ENCODE peak calls at places on chromosomes 11 and 22, in eight cellular contexts. One of them, this sample, is unnamed.

GRCh38 chr11:9562716-9563115 is 10.8 kb upstream of the WEE1 start:
- DNase-seq in CD4-positive, alpha-beta T cell: no peak
- DNase-seq in brain microvascular endothelial cell: no peak
- DNase-seq in central memory CD4-positive, alpha-beta T cell: no peak
- DNase-seq in mesothelial cell of epicardium: no peak
- DNase-seq in HuH-7: no peak
- DNase-seq in type B pancreatic cell: no peak
- DNase-seq in activated naive CD4-positive, alpha-beta T cell: no peak
- DNase-seq in this sample: no peak

GRCh38 chr11:117076941-117077659 is 21.1 kb downstream of the SIK3 start:
- DNase-seq in activated naive CD4-positive, alpha-beta T cell: no peak
- DNase-seq in brain microvascular endothelial cell: no peak
- DNase-seq in CD4-positive, alpha-beta T cell: no peak
- DNase-seq in central memory CD4-positive, alpha-beta T cell: no peak
- DNase-seq in HuH-7: no peak
- DNase-seq in mesothelial cell of epicardium: no peak
- DNase-seq in type B pancreatic cell: no peak
- DNase-seq in this sample: no peak

GRCh38 chr11:44880511-44880910 is 70.2 kb downstream of the TP53I11 start:
- DNase-seq in mesothelial cell of epicardium: no peak
- DNase-seq in HuH-7: no peak
- DNase-seq in CD4-positive, alpha-beta T cell: no peak
- DNase-seq in type B pancreatic cell: no peak
- DNase-seq in central memory CD4-positive, alpha-beta T cell: no peak
- DNase-seq in activated naive CD4-positive, alpha-beta T cell: no peak
- DNase-seq in brain microvascular endothelial cell: no peak
- DNase-seq in this sample: no peak

GRCh38 chr11:11157201-11157600 is 195.8 kb downstream of the CSNK2A3 start:
- DNase-seq in activated naive CD4-positive, alpha-beta T cell: peak
- DNase-seq in mesothelial cell of epicardium: no peak
- DNase-seq in brain microvascular endothelial cell: peak
- DNase-seq in type B pancreatic cell: no peak
- DNase-seq in central memory CD4-positive, alpha-beta T cell: peak
- DNase-seq in CD4-positive, alpha-beta T cell: peak
- DNase-seq in HuH-7: peak
- DNase-seq in this sample: no peak

GRCh38 chr11:1772270-1773130 is 8.8 kb upstream of the CTSD start:
- DNase-seq in mesothelial cell of epicardium: peak
- DNase-seq in brain microvascular endothelial cell: peak
- DNase-seq in type B pancreatic cell: no peak
- DNase-seq in CD4-positive, alpha-beta T cell: no peak
- DNase-seq in activated naive CD4-positive, alpha-beta T cell: no peak
- DNase-seq in central memory CD4-positive, alpha-beta T cell: peak
- DNase-seq in HuH-7: no peak
- DNase-seq in this sample: peak

GRCh38 chr11:45658292-45658991 is 7.0 kb downstream of the CHST1 start:
- DNase-seq in CD4-positive, alpha-beta T cell: no peak
- DNase-seq in HuH-7: no peak
- DNase-seq in type B pancreatic cell: no peak
- DNase-seq in central memory CD4-positive, alpha-beta T cell: no peak
- DNase-seq in brain microvascular endothelial cell: peak
- DNase-seq in activated naive CD4-positive, alpha-beta T cell: no peak
- DNase-seq in mesothelial cell of epicardium: no peak
- DNase-seq in this sample: no peak

GRCh38 chr11:134034496-134035381 is 34.1 kb upstream of the JAM3 start:
- DNase-seq in brain microvascular endothelial cell: no peak
- DNase-seq in CD4-positive, alpha-beta T cell: no peak
- DNase-seq in HuH-7: no peak
- DNase-seq in activated naive CD4-positive, alpha-beta T cell: no peak
- DNase-seq in mesothelial cell of epicardium: no peak
- DNase-seq in central memory CD4-positive, alpha-beta T cell: no peak
- DNase-seq in type B pancreatic cell: no peak
- DNase-seq in this sample: no peak

GRCh38 chr11:45879803-45880685 is 5.4 kb upstream of the MAPK8IP1 start:
- DNase-seq in brain microvascular endothelial cell: no peak
- DNase-seq in CD4-positive, alpha-beta T cell: no peak
- DNase-seq in HuH-7: no peak
- DNase-seq in type B pancreatic cell: no peak
- DNase-seq in central memory CD4-positive, alpha-beta T cell: no peak
- DNase-seq in mesothelial cell of epicardium: no peak
- DNase-seq in activated naive CD4-positive, alpha-beta T cell: no peak
- DNase-seq in this sample: no peak

GRCh38 chr11:26231252-26231661 is 100.7 kb upstream of the ANO3 start:
- DNase-seq in central memory CD4-positive, alpha-beta T cell: no peak
- DNase-seq in activated naive CD4-positive, alpha-beta T cell: no peak
- DNase-seq in mesothelial cell of epicardium: no peak
- DNase-seq in HuH-7: no peak
- DNase-seq in type B pancreatic cell: no peak
- DNase-seq in CD4-positive, alpha-beta T cell: no peak
- DNase-seq in brain microvascular endothelial cell: peak
- DNase-seq in this sample: peak

GRCh38 chr11:133942594-133942993 is 14.2 kb downstream of the IGSF9B start:
- DNase-seq in CD4-positive, alpha-beta T cell: no peak
- DNase-seq in brain microvascular endothelial cell: no peak
- DNase-seq in type B pancreatic cell: no peak
- DNase-seq in central memory CD4-positive, alpha-beta T cell: no peak
- DNase-seq in mesothelial cell of epicardium: no peak
- DNase-seq in HuH-7: no peak
- DNase-seq in activated naive CD4-positive, alpha-beta T cell: no peak
- DNase-seq in this sample: no peak

GRCh38 chr11:30479899-30480298 is 106.3 kb downstream of the MPPED2 start:
- DNase-seq in HuH-7: no peak
- DNase-seq in type B pancreatic cell: no peak
- DNase-seq in activated naive CD4-positive, alpha-beta T cell: no peak
- DNase-seq in mesothelial cell of epicardium: no peak
- DNase-seq in central memory CD4-positive, alpha-beta T cell: no peak
- DNase-seq in CD4-positive, alpha-beta T cell: no peak
- DNase-seq in brain microvascular endothelial cell: no peak
- DNase-seq in this sample: no peak

GRCh38 chr22:28773461-28773867 is 969 bp downstream of the CCDC117 start:
- DNase-seq in mesothelial cell of epicardium: no peak
- DNase-seq in central memory CD4-positive, alpha-beta T cell: no peak
- DNase-seq in type B pancreatic cell: no peak
- DNase-seq in brain microvascular endothelial cell: no peak
- DNase-seq in CD4-positive, alpha-beta T cell: no peak
- DNase-seq in HuH-7: peak
- DNase-seq in activated naive CD4-positive, alpha-beta T cell: no peak
- DNase-seq in this sample: peak

GRCh38 chr11:116981216-116981887 is 116.9 kb downstream of the SIK3 start:
- DNase-seq in activated naive CD4-positive, alpha-beta T cell: no peak
- DNase-seq in brain microvascular endothelial cell: no peak
- DNase-seq in mesothelial cell of epicardium: no peak
- DNase-seq in CD4-positive, alpha-beta T cell: no peak
- DNase-seq in type B pancreatic cell: no peak
- DNase-seq in central memory CD4-positive, alpha-beta T cell: no peak
- DNase-seq in HuH-7: no peak
- DNase-seq in this sample: no peak

GRCh38 chr22:40348025-40348658 is 1.8 kb downstream of the ADSL start:
- DNase-seq in mesothelial cell of epicardium: no peak
- DNase-seq in central memory CD4-positive, alpha-beta T cell: peak
- DNase-seq in activated naive CD4-positive, alpha-beta T cell: peak
- DNase-seq in type B pancreatic cell: no peak
- DNase-seq in HuH-7: peak
- DNase-seq in CD4-positive, alpha-beta T cell: peak
- DNase-seq in brain microvascular endothelial cell: peak
- DNase-seq in this sample: peak

GRCh38 chr11:34274712-34275398 is 83.0 kb downstream of the ABTB2 start:
- DNase-seq in type B pancreatic cell: no peak
- DNase-seq in mesothelial cell of epicardium: peak
- DNase-seq in central memory CD4-positive, alpha-beta T cell: no peak
- DNase-seq in brain microvascular endothelial cell: peak
- DNase-seq in CD4-positive, alpha-beta T cell: no peak
- DNase-seq in activated naive CD4-positive, alpha-beta T cell: no peak
- DNase-seq in HuH-7: peak
- DNase-seq in this sample: peak